ENCODE peak calls at places on chromosomes 6 and 20, in nine cellular contexts. I, J, Z, H, T, C, W, X and F are unnamed samples. For H3K4me1, the result is how much of the 10 kb centered on the place peaks cover.

GRCh38 chr6:107614828-107615227 is 124.9 kb downstream of the SOBP start:
- DNase-seq in I (no peak), J (no peak), Z (no peak), H (no peak), T (no peak), C (no peak), W (no peak), X (no peak), F (no peak)

GRCh38 chr20:47320990-47321805 is 35.3 kb downstream of the ZMYND8 start:
- DNase-seq in I (no peak), J (no peak), Z (no peak), H (peak), T (no peak), C (peak), W (no peak), X (no peak), F (peak)

GRCh38 chr6:130020106-130020851 is 1.9 kb downstream of the L3MBTL3 start:
- DNase-seq in I (no peak), J (no peak), Z (peak), H (peak), T (peak), C (no peak), W (no peak), X (no peak), F (peak)

GRCh38 chr6:38259736-38260135 is 380.0 kb downstream of the BTBD9 start:
- DNase-seq in I (peak), J (peak), Z (peak), H (peak), T (no peak), C (peak), W (peak), X (no peak), F (no peak)

GRCh38 chr20:51447097-51447764 is 95.3 kb downstream of the NFATC2 start:
- DNase-seq in I (peak), J (peak), Z (peak), H (peak), T (peak), C (peak), W (peak), X (no peak), F (peak)

GRCh38 chr20:51185277-51185676 is 162.4 kb upstream of the KCNG1 start:
- DNase-seq in I (no peak), J (no peak), Z (no peak), H (no peak), T (no peak), C (no peak), W (no peak), X (no peak), F (no peak)

GRCh38 chr6:88983532-88983931 is 20.1 kb upstream of the RNGTT start:
- DNase-seq in I (peak), J (peak), Z (peak), H (peak), T (peak), C (peak), W (peak), X (peak), F (no peak)

GRCh38 chr6:155894758-155895157 is 439.1 kb upstream of the NOX3 start:
- DNase-seq in I (no peak), J (no peak), Z (no peak), H (no peak), T (no peak), C (no peak), W (no peak), X (no peak), F (no peak)

GRCh38 chr20:23205221-23205620 is 119.1 kb upstream of the CD93 start:
- DNase-seq in I (no peak), J (no peak), Z (no peak), H (no peak), T (peak), C (no peak), W (no peak), X (peak), F (peak)

GRCh38 chr20:46267108-46267820 is 41.0 kb downstream of the CDH22 start:
- DNase-seq in I (no peak), J (no peak), Z (no peak), H (no peak), T (no peak), C (no peak), W (no peak), X (no peak), F (no peak)

GRCh38 chr6:158028421-158028820 is 46.8 kb downstream of the SYNJ2 start:
- DNase-seq in I (no peak), J (no peak), Z (no peak), H (no peak), T (no peak), C (no peak), W (no peak), X (no peak), F (peak)

GRCh38 chr6:129593233-129593564 is 116.8 kb downstream of the ARHGAP18 start:
- DNase-seq in I (peak), J (peak), Z (no peak), H (no peak), T (no peak), C (peak), W (peak), X (no peak), F (no peak)

GRCh38 chr20:47679462-47679861 is 105.8 kb downstream of the SULF2 start:
- DNase-seq in I (no peak), J (no peak), Z (no peak), H (no peak), T (no peak), C (no peak), W (no peak), X (no peak), F (peak)

GRCh38 chr20:25014816-25015215 is 22.3 kb upstream of the APMAP start:
- DNase-seq in I (no peak), J (no peak), Z (no peak), H (no peak), T (no peak), C (no peak), W (no peak), X (no peak), F (peak)

GRCh38 chr6:164554700-164555479 is 754.5 kb downstream of the C6orf118 start:
- DNase-seq in I (no peak), J (no peak), Z (no peak), H (no peak), T (no peak), C (no peak), W (no peak), X (no peak), F (no peak)

GRCh38 chr6:44554901-44555300 is 167.4 kb downstream of the CDC5L start:
- DNase-seq in I (no peak), J (no peak), Z (no peak), H (no peak), T (no peak), C (no peak), W (no peak), X (no peak), F (no peak)

GRCh38 chr20:21322083-21322710 is 19.1 kb downstream of the XRN2 start:
- DNase-seq in I (peak), J (peak), Z (no peak), H (peak), T (no peak), C (no peak), W (no peak), X (no peak), F (no peak)

GRCh38 chr20:49914310-49915117 is 815 bp downstream of the SPATA2 start:
- DNase-seq in I (no peak), J (peak), Z (peak), H (peak), T (peak), C (peak), W (no peak), X (no peak), F (no peak)

GRCh38 chr6:35706468-35706867 is 17.8 kb upstream of the FKBP5 start:
- DNase-seq in I (peak), J (no peak), Z (no peak), H (no peak), T (no peak), C (no peak), W (no peak), X (no peak), F (no peak)

GRCh38 chr6:46990031-46990644 is 52.0 kb downstream of the ADGRF1 start:
- DNase-seq in I (no peak), J (no peak), Z (no peak), H (no peak), T (no peak), C (peak), W (no peak), X (no peak), F (no peak)

GRCh38 chr6:149545258-149545753 is 537 bp downstream of the PPIL4 start:
- DNase-seq in I (peak), J (peak), Z (peak), H (no peak), T (peak), C (peak), W (peak), X (peak), F (peak)

GRCh38 chr6:54801669-54802068 is 44.9 kb upstream of the FAM83B start:
- DNase-seq in I (peak), J (peak), Z (peak), H (peak), T (no peak), C (peak), W (peak), X (no peak), F (no peak)

GRCh38 chr20:11195899-11196558 is 522.2 kb upstream of the JAG1 start:
- DNase-seq in I (peak), J (peak), Z (peak), H (peak), T (no peak), C (peak), W (peak), X (no peak), F (no peak)

GRCh38 chr20:36399147-36399968 is 93.2 kb downstream of the DLGAP4 start:
- DNase-seq in I (peak), J (peak), Z (peak), H (peak), T (peak), C (peak), W (no peak), X (peak), F (no peak)

GRCh38 chr20:38258545-38259223 is 1.9 kb downstream of the KIAA1755 start:
- DNase-seq in I (no peak), J (no peak), Z (no peak), H (no peak), T (no peak), C (no peak), W (no peak), X (no peak), F (no peak)

GRCh38 chr20:38261054-38261390 is 487 bp upstream of the KIAA1755 start:
- DNase-seq in I (no peak), J (no peak), Z (no peak), H (no peak), T (no peak), C (no peak), W (no peak), X (no peak), F (no peak)

GRCh38 chr20:38256966-38257365 is 3.6 kb downstream of the KIAA1755 start:
- DNase-seq in I (no peak), J (no peak), Z (no peak), H (no peak), T (no peak), C (no peak), W (no peak), X (no peak), F (no peak)

GRCh38 chr20:38260378-38261053 is at the start of gene KIAA1755:
- DNase-seq in I (no peak), J (peak), Z (no peak), H (no peak), T (peak), C (no peak), W (no peak), X (peak), F (peak)

DNA sequence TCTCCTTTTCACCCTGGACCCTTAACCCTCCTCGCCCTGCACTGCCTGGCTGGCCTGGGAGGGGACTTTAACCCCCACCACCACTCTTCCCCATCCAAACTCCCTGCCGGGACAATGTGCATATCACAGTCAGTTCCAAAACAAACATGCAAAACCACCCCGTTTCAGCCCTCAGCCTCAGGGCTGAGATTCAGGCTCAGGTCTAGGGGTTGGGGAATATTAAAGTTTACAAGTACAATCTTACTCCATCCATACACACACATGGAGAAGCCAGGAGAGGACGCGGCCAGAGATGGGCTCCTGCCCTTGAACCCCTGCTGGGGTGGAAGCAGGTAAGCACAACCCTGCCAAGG is 534 bp downstream of the KIAA1755 start:
- DNase-seq in I (no peak), J (peak), Z (no peak), H (no peak), T (no peak), C (no peak), W (peak), X (no peak), F (no peak)
- H3K9ac ChIP-seq in I (peak), J (peak), Z (no peak), H (no peak), T (no peak), C (no peak), W (peak), X (no peak), F (peak)

DNA sequence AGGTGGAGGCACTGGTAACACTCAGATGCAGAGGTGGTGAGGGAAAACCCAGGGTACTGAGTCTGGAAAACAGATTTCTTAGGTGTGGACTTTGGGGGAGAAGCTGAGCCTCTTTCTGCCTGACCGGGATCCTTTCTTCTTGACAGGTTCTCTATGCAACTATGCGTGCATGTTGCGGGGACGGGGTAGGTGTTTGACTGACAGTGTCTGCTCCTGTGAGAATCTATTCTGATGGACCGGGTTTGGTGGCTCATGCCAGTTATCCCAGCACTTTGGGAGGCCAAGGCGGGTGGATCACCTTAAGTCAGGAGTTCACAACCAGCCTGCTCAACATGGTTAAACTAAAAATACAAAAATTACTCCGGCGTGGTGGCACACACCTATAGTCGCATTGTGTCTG is 27.9 kb upstream of the ID1 start:
- DNase-seq in I (no peak), J (no peak), Z (no peak), H (no peak), T (no peak), C (no peak), W (no peak), X (no peak), F (no peak)
- H3K27ac ChIP-seq in I (no peak), J (no peak), Z (no peak), H (no peak), T (no peak), C (no peak), W (no peak), X (no peak), F (no peak)

GRCh38 chr6:3335169-3335568 is 76.4 kb downstream of the PSMG4 start:
- DNase-seq in I (no peak), J (no peak), Z (no peak), H (no peak), T (no peak), C (no peak), W (no peak), X (peak), F (no peak)
- H3K4me1 ChIP-seq in I (under half), J (under half), Z (under half), H (under half), T (under half), C (under half), W (under half), X (under half), F (under half)

GRCh38 chr6:109695468-109695867 is 4.4 kb downstream of the FIG4 start:
- DNase-seq in I (no peak), J (no peak), Z (peak), H (peak), T (peak), C (peak), W (no peak), X (no peak), F (no peak)
- H3K9ac ChIP-seq in I (no peak), J (no peak), Z (no peak), H (no peak), T (no peak), C (no peak), W (no peak), X (no peak), F (no peak)

GRCh38 chr6:14141531-14141930 is 24.0 kb downstream of the CD83 start:
- DNase-seq in I (no peak), J (no peak), Z (no peak), H (no peak), T (no peak), C (no peak), W (no peak), X (no peak), F (no peak)
- H3K27ac ChIP-seq in I (no peak), J (no peak), Z (no peak), H (no peak), T (no peak), C (no peak), W (no peak), X (no peak), F (no peak)

GRCh38 chr6:56833873-56834272 is 121.0 kb upstream of the BEND6 start:
- DNase-seq in I (no peak), J (no peak), Z (no peak), H (no peak), T (no peak), C (no peak), W (no peak), X (no peak), F (no peak)
- H3K4me1 ChIP-seq in I (under half), J (under half), Z (under half), H (under half), T (under half), C (under half), W (under half), X (under half), F (under half)

GRCh38 chr6:30541515-30542403 is 14.5 kb downstream of the GNL1 start:
- DNase-seq in I (peak), J (peak), Z (peak), H (peak), T (peak), C (peak), W (peak), X (peak), F (peak)

GRCh38 chr6:30542404-30542725 is 13.9 kb downstream of the GNL1 start:
- DNase-seq in I (no peak), J (no peak), Z (peak), H (no peak), T (no peak), C (no peak), W (no peak), X (no peak), F (no peak)

GRCh38 chr6:30542915-30543314 is 13.4 kb downstream of the GNL1 start:
- DNase-seq in I (peak), J (peak), Z (peak), H (no peak), T (no peak), C (no peak), W (no peak), X (no peak), F (no peak)

GRCh38 chr6:30544666-30545272 is 11.5 kb downstream of the GNL1 start:
- DNase-seq in I (peak), J (peak), Z (peak), H (peak), T (peak), C (peak), W (peak), X (no peak), F (no peak)

GRCh38 chr6:30543824-30544223 is 12.5 kb downstream of the GNL1 start:
- DNase-seq in I (no peak), J (no peak), Z (no peak), H (no peak), T (no peak), C (no peak), W (no peak), X (no peak), F (no peak)
- H3K9ac ChIP-seq in I (no peak), J (no peak), Z (no peak), H (no peak), T (no peak), C (no peak), W (no peak), X (no peak), F (no peak)

GRCh38 chr20:63014710-63015109 is 7.9 kb upstream of the BHLHE23 start:
- DNase-seq in I (no peak), J (no peak), Z (no peak), H (no peak), T (peak), C (no peak), W (no peak), X (peak), F (no peak)
- H3K27ac ChIP-seq in I (no peak), J (no peak), Z (no peak), H (no peak), T (no peak), C (no peak), W (no peak), X (no peak), F (no peak)

GRCh38 chr6:111800468-111800760 is 72.8 kb downstream of the FYN start:
- DNase-seq in I (no peak), J (peak), Z (no peak), H (no peak), T (no peak), C (no peak), W (no peak), X (no peak), F (no peak)

GRCh38 chr6:111799576-111800467 is 73.4 kb downstream of the FYN start:
- DNase-seq in I (peak), J (peak), Z (no peak), H (no peak), T (peak), C (no peak), W (no peak), X (no peak), F (no peak)

GRCh38 chr6:111802720-111803119 is 70.5 kb downstream of the FYN start:
- DNase-seq in I (no peak), J (no peak), Z (no peak), H (no peak), T (no peak), C (no peak), W (no peak), X (no peak), F (no peak)

GRCh38 chr6:111798281-111798725 is 74.9 kb downstream of the FYN start:
- DNase-seq in I (no peak), J (no peak), Z (no peak), H (no peak), T (no peak), C (peak), W (no peak), X (no peak), F (no peak)

DNA sequence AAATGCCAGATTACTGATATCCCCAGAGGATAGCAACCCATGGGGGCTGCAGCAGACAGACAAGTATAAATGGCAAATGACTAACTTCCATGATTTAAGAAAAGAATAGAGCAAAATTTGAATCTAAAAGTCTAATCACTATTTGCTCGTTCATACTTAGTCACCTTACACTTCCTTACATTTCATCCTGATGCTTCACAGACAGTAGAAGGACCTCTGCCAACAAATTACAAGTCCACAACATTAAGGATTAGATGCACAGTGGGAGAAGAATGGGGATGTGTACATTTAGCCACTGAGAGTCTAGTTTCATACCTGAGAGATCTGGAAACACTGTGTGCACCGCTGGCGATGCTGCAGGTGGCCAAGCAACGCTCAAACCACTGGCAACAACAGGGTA is 72.4 kb downstream of the FYN start:
- DNase-seq in I (peak), J (peak), Z (no peak), H (no peak), T (no peak), C (peak), W (no peak), X (no peak), F (no peak)
- H3K4me1 ChIP-seq in I (under half), J (under half), Z (under half), H (under half), T (under half), C (half or more), W (under half), X (under half), F (under half)